ENCODE peak calls at places on chromosomes 6 and 20, in seven cellular contexts. X is mesendoderm, R is IMR-90, M is trophoblast cell, J is H9, N is mesenchymal stem cell, E is neuronal stem cell. U is an unnamed sample.

GRCh38 chr6:157768863-157769551 is 54.0 kb upstream of the SNX9 start:
- DNase-seq in X (no peak), R (no peak), M (no peak), J (no peak), N (no peak), E (no peak), U (no peak)

GRCh38 chr20:46683068-46683477 is 6.2 kb downstream of the TP53RK start:
- DNase-seq in X (no peak), R (no peak), M (peak; percentile 44), J (no peak), N (no peak), E (no peak), U (no peak)

GRCh38 chr6:25193147-25193864 is 85.9 kb upstream of the CARMIL1 start:
- DNase-seq in X (no peak), R (peak; percentile 95), M (no peak), J (no peak), N (peak; percentile 93), E (no peak), U (no peak)

GRCh38 chr20:16280219-16280618 is 293.0 kb downstream of the KIF16B start:
- DNase-seq in X (no peak), R (no peak), M (no peak), J (no peak), N (no peak), E (no peak), U (no peak)

GRCh38 chr6:88536056-88536455 is 369.9 kb upstream of the CNR1 start:
- DNase-seq in X (no peak), R (no peak), M (no peak), J (no peak), N (no peak), E (no peak), U (no peak)

GRCh38 chr20:38658879-38659612 is 57.4 kb downstream of the ARHGAP40 start:
- DNase-seq in X (peak; percentile 86), R (no peak), M (peak; percentile 52), J (peak; percentile 87), N (peak; percentile 16), E (no peak), U (peak; percentile 78)

GRCh38 chr20:37945034-37945660 is 42.2 kb downstream of the VSTM2L start:
- DNase-seq in X (no peak), R (no peak), M (no peak), J (peak; percentile 15), N (no peak), E (no peak), U (no peak)

GRCh38 chr6:150934380-150934779 is 68.9 kb downstream of the MTHFD1L start:
- DNase-seq in X (no peak), R (peak; percentile 93), M (peak; percentile 93), J (no peak), N (peak; percentile 89), E (no peak), U (no peak)

GRCh38 chr20:59351148-59352040 is 51.0 kb downstream of the EDN3 start:
- DNase-seq in X (no peak), R (no peak), M (no peak), J (no peak), N (no peak), E (no peak), U (no peak)

GRCh38 chr20:5741089-5741488 is 9.1 kb upstream of the SHLD1 start:
- DNase-seq in X (no peak), R (peak; percentile 76), M (no peak), J (no peak), N (peak; percentile 45), E (no peak), U (no peak)

GRCh38 chr6:20563377-20563776 is 29.1 kb downstream of the CDKAL1 start:
- DNase-seq in X (no peak), R (no peak), M (no peak), J (no peak), N (no peak), E (no peak), U (no peak)

GRCh38 chr6:65638047-65638831 is 68.8 kb downstream of the EYS start:
- DNase-seq in X (peak; percentile 77), R (no peak), M (peak; percentile 27), J (peak; percentile 71), N (no peak), E (peak; percentile 18), U (peak; percentile 70)

GRCh38 chr6:75572072-75572471 is 29.6 kb upstream of the SENP6 start:
- DNase-seq in X (no peak), R (no peak), M (no peak), J (no peak), N (no peak), E (no peak), U (no peak)

GRCh38 chr6:113837170-113837569 is 20.0 kb upstream of the MARCKS start:
- DNase-seq in X (no peak), R (no peak), M (no peak), J (no peak), N (no peak), E (no peak), U (no peak)

GRCh38 chr6:93751969-93752368 is 332.6 kb upstream of the EPHA7 start:
- DNase-seq in X (peak; percentile 79), R (no peak), M (no peak), J (no peak), N (peak; percentile 34), E (peak; percentile 37), U (no peak)

GRCh38 chr20:47785321-47785899 is at the start of gene SULF2:
- DNase-seq in X (peak; percentile 42), R (no peak), M (no peak), J (no peak), N (peak; percentile 18), E (peak; percentile 35), U (peak; percentile 60)

GRCh38 chr6:127879685-127880084 is 21.2 kb downstream of the THEMIS start:
- DNase-seq in X (peak; percentile 85), R (peak; percentile 7), M (no peak), J (peak; percentile 91), N (peak; percentile 14), E (peak; percentile 27), U (peak; percentile 63)

GRCh38 chr20:47607208-47607613 is 105.5 kb downstream of the NCOA3 start:
- DNase-seq in X (peak; percentile 17), R (peak; percentile 56), M (peak; percentile 39), J (no peak), N (peak; percentile 75), E (no peak), U (no peak)

GRCh38 chr6:9927271-9927670 is 487.6 kb downstream of the TFAP2A start:
- DNase-seq in X (peak; percentile 68), R (no peak), M (peak; percentile 23), J (no peak), N (no peak), E (no peak), U (no peak)

GRCh38 chr6:41546866-41547798 is 951 bp downstream of the FOXP4 start:
- DNase-seq in X (peak; percentile 75), R (peak; percentile 30), M (peak; percentile 80), J (no peak), N (peak; percentile 54), E (peak; percentile 40), U (no peak)

GRCh38 chr6:31634131-31634530 is 13.6 kb downstream of the PRRC2A start:
- DNase-seq in X (no peak), R (peak; percentile 20), M (no peak), J (no peak), N (no peak), E (no peak), U (no peak)

GRCh38 chr20:3203315-3204123 is 963 bp downstream of the DDRGK1 start:
- DNase-seq in X (peak; percentile 46), R (no peak), M (peak; percentile 10), J (no peak), N (peak; percentile 25), E (no peak), U (no peak)

GRCh38 chr6:139240161-139241010 is 51.4 kb downstream of the TXLNB start:
- DNase-seq in X (no peak), R (peak; percentile 96), M (no peak), J (no peak), N (peak; percentile 85), E (no peak), U (no peak)

GRCh38 chr6:40845588-40845987 is 193.4 kb downstream of the UNC5CL start:
- DNase-seq in X (peak; percentile 80), R (peak; percentile 37), M (peak; percentile 64), J (peak; percentile 76), N (peak; percentile 59), E (peak; percentile 50), U (peak; percentile 25)

GRCh38 chr6:27517928-27518787 is 45.3 kb upstream of the ZNF184 start:
- DNase-seq in X (no peak), R (no peak), M (no peak), J (no peak), N (no peak), E (no peak), U (no peak)

DNA sequence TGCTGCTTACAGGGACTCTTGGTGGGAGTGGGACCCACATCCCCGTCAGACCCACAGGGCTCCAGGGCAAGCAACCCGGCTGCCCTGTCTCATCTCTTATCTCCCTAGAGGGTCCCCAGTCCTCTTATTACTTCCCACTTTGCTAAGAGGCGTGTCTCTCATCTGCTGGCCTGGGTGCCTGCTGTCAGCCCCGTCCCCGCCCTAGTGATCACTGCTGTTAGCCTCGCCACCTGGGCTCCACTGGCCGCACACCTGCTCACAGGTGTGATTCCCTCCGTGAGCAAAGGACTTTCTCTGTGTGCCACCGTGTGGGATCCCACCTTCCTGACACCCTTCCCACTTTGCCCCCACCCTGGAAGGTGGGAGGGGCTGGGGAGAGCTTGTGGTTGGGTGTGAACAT is 57.6 kb downstream of the TCP11 start:
- DNase-seq in X (no peak), R (no peak), M (no peak), J (no peak), N (no peak), E (no peak), U (no peak)
- H2BK120ac ChIP-seq in X (no peak overlapping the region), R (no peak overlapping the region), M (no peak overlapping the region), J (no peak overlapping the region), N (no peak overlapping the region), E (no peak overlapping the region), U (no peak overlapping the region)

DNA sequence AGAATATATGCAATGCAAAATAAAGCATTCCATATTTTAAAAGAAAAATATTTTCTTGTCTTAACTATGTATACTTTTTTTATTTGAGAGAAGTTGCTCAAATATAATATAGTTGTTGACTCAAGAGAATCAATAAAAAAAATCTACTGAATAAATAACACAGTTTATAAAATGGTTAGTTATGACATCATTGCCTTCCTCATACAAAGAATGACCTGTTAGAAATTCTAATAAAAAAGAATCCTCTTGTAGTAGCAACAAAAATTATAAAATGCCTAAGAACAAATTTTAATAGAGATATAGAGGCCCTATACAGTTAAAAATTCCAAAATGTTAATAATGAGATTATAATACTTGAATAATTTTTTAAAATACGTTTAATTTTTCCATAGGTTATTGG is 96.5 kb upstream of the AHI1 start:
- DNase-seq in X (no peak), R (no peak), M (no peak), J (no peak), N (no peak), E (no peak), U (no peak)
- H2BK120ac ChIP-seq in X (no peak overlapping the region), R (no peak overlapping the region), M (no peak overlapping the region), J (no peak overlapping the region), N (no peak overlapping the region), E (no peak overlapping the region), U (no peak overlapping the region)

GRCh38 chr6:98957440-98957839 is 9.7 kb upstream of the FBXL4 start:
- DNase-seq in X (no peak), R (peak; percentile 69), M (peak; percentile 47), J (no peak), N (peak; percentile 85), E (no peak), U (no peak)
- H2BK120ac ChIP-seq in X (no peak overlapping the region), R (no peak overlapping the region), M (no peak overlapping the region), J (no peak overlapping the region), N (no peak overlapping the region), E (no peak overlapping the region), U (no peak overlapping the region)

GRCh38 chr6:39279539-39279938 is 34.7 kb downstream of the KCNK17 start:
- DNase-seq in X (no peak), R (no peak), M (no peak), J (no peak), N (no peak), E (no peak), U (no peak)
- H2BK120ac ChIP-seq in X (no peak overlapping the region), R (no peak overlapping the region), M (no peak overlapping the region), J (no peak overlapping the region), N (no peak overlapping the region), E (no peak overlapping the region), U (no peak overlapping the region)

U was measured in H1.